ENCODE peak calls at places on chromosomes 3 and 15, in six cellular contexts. L, Y, A, P, F and U are unnamed samples. For H3K4me1, the result is how much of the 10 kb centered on the place peaks cover.

GRCh38 chr15:65343374-65343981 is 34.3 kb downstream of the IGDCC3 start:
- DNase-seq in L (no peak), Y (no peak), A (no peak), P (no peak), F (no peak), U (no peak)

GRCh38 chr3:159139326-159139725 is 337.5 kb downstream of the MFSD1 start:
- DNase-seq in L (no peak), Y (no peak), A (no peak), P (no peak), F (no peak), U (no peak)

GRCh38 chr3:22319446-22319845 is 568.4 kb upstream of the ZNF385D start:
- DNase-seq in L (no peak), Y (no peak), A (no peak), P (no peak), F (no peak), U (no peak)

GRCh38 chr3:128330301-128330845 is 136.3 kb downstream of the DNAJB8 start:
- DNase-seq in L (no peak), Y (no peak), A (no peak), P (no peak), F (no peak), U (no peak)

GRCh38 chr3:54862526-54862925 is 65.3 kb downstream of the LRTM1 start:
- DNase-seq in L (no peak), Y (no peak), A (no peak), P (no peak), F (no peak), U (no peak)

GRCh38 chr15:62163847-62164499 is 1.1 kb downstream of the C2CD4B start:
- DNase-seq in L (no peak), Y (no peak), A (peak), P (no peak), F (no peak), U (no peak)

GRCh38 chr3:141921316-141921715 is 44.9 kb downstream of the ATP1B3 start:
- DNase-seq in L (no peak), Y (no peak), A (no peak), P (no peak), F (no peak), U (no peak)

GRCh38 chr3:147008886-147009285 is 397.5 kb downstream of the ZIC4 start:
- DNase-seq in L (no peak), Y (no peak), A (no peak), P (no peak), F (no peak), U (no peak)

GRCh38 chr3:21876742-21877141 is 125.7 kb upstream of the ZNF385D start:
- DNase-seq in L (no peak), Y (no peak), A (no peak), P (no peak), F (no peak), U (no peak)

GRCh38 chr15:71680079-71680461 is 130.3 kb upstream of the NR2E3 start:
- DNase-seq in L (no peak), Y (no peak), A (no peak), P (no peak), F (no peak), U (no peak)

GRCh38 chr15:58409861-58410260 is 21.9 kb upstream of the LIPC start:
- DNase-seq in L (no peak), Y (no peak), A (no peak), P (no peak), F (no peak), U (no peak)

DNA sequence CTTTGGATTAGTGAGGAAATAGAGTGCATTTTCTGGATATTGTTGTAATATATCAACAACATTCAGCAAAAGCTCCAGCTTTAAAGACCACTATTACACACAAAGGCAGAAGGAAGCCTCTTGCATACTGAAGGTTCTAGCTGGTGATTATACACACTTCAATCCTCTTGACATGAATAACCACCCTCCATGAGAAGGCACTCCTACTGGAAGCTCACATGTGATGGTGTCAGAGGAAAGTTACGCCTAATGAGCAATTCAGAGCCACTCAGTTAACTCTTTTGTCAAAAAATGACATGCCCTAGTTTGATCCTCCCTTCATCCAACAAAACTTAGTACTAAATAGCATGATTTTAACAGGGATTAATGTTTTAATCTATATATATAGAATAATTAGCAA is 124.6 kb upstream of the LYSMD4 start:
- DNase-seq in L (no peak), Y (no peak), A (no peak), P (no peak), F (no peak), U (no peak)
- H3K4me1 ChIP-seq in L (under half), Y (under half), A (under half), P (under half), F (under half), U (under half)

DNA sequence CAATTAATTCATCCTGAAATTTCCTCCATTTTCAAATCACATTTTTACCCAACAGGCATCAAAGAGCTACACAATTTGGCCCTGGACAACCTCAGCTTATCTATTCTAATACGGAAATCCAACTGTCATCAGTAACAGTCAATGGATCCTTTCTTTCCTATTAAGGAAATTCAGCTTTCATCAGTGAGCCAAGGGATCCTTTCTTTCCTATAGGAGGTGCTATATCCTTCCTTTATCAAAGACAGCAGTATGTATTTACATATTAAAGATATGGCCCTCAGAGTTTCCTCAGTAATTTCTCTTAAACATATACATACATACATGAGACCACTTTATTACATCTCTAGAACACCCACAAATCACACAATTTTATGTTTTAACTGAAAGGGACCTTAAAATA is 10.1 kb downstream of the DHX36 start:
- DNase-seq in L (no peak), Y (no peak), A (no peak), P (no peak), F (no peak), U (no peak)
- H3K4me3 ChIP-seq in L (no peak), Y (no peak), A (no peak), P (no peak), F (no peak), U (no peak)

GRCh38 chr3:122513386-122514122 is 1.2 kb downstream of the KPNA1 start:
- DNase-seq in L (no peak), Y (no peak), A (no peak), P (no peak), F (no peak), U (no peak)
- H3K27ac ChIP-seq in L (no peak), Y (peak), A (peak), P (peak), F (peak), U (peak)

DNA sequence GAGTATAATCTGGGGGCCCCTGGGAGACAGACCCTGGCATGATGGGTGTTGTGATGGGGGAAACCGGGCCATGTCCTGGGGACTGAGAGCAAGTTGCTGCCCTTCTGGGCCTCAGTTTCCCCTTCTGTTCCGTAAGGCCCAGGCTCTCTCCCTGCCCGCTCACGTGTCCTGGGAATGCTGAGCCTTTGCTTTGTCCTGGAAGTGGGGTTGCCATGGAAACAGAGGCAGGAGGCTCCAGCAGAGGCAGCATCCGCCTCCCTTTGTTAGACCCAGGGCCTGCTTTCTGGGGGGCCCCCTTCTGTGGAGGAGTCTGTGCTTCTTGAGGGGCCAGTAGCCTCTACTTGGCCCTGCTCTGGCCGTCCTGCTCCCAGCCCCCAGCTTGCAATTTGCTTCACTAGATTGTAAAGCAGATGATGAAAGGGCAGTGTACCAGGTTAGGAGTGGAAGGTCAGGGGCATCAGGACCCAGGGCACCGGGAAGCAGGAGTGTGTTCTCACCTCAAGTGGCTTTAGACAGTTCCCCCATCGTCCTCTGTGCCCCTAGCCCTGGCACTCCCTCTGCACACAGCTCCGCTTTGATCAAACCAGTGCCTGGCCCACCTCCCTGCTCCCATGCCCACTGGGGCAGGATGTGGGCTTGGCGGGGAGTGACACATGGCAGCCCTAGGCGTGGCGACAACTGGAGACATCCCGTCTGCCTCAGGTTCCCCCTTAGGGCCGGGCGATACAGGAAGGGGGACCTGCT is 105.6 kb downstream of the FBLN2 start:
- DNase-seq in L (no peak), Y (peak), A (no peak), P (peak), F (peak), U (peak)
- H3K4me1 ChIP-seq in L (under half), Y (under half), A (under half), P (under half), F (under half), U (under half)

GRCh38 chr15:52021128-52021671 is 2.2 kb downstream of the MAPK6 start:
- DNase-seq in L (no peak), Y (peak), A (peak), P (peak), F (no peak), U (peak)

GRCh38 chr15:52019394-52020252 is 604 bp downstream of the MAPK6 start:
- DNase-seq in L (no peak), Y (peak), A (peak), P (peak), F (peak), U (peak)

GRCh38 chr15:52020253-52021085 is 1.4 kb downstream of the MAPK6 start:
- DNase-seq in L (no peak), Y (no peak), A (no peak), P (no peak), F (no peak), U (no peak)

GRCh38 chr15:52018693-52019393 is at the start of gene MAPK6:
- DNase-seq in L (peak), Y (peak), A (peak), P (peak), F (peak), U (peak)

GRCh38 chr15:52018244-52018643 is 775 bp upstream of the MAPK6 start:
- DNase-seq in L (no peak), Y (no peak), A (no peak), P (no peak), F (no peak), U (no peak)
- H3K4me3 ChIP-seq in L (no peak), Y (peak), A (no peak), P (peak), F (peak), U (peak)

GRCh38 chr3:66113542-66113941 is 74.8 kb upstream of the MAGI1 start:
- DNase-seq in L (no peak), Y (no peak), A (no peak), P (no peak), F (no peak), U (no peak)

GRCh38 chr3:66121288-66121687 is 82.6 kb upstream of the MAGI1 start:
- DNase-seq in L (no peak), Y (no peak), A (no peak), P (no peak), F (no peak), U (no peak)

GRCh38 chr3:66110840-66111239 is 72.1 kb upstream of the MAGI1 start:
- DNase-seq in L (no peak), Y (no peak), A (peak), P (no peak), F (no peak), U (no peak)

DNA sequence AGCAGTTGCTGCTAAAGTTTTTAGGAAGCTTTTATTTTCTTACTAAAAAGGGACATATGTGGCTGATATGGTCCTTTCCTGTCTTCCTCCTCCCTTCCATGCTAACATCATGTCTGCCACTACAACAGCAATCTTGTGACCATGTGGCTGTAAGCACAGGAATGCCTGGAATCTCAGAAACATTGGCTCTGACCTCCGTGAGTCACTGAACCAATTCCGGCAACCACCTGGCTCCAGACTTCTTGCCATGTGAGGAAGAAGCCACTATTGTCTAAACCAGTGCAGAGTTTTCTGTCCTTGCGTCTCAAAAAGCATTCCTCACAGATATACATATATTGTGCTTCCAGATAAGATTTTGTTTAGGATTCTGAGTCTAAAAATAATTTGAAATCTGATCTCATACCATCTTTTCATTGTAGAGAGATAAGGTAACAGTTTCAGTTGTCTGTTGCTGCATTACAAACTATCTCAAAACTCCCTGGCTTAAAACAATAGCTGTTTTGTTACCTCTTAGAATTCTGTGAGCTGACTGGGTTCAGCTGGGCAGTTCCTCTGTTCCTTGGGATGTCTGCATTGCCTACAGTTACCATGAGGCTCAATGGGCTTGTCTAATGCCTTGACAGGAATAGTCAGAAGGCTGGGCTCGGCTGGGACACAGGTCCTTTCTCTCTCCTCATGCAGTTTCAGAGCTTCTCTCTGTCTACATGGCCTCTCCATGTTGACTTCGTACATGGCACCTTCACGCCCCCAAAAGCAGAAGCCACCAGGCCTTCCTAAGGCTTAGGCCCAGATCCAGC is 77.3 kb upstream of the MAGI1 start:
- DNase-seq in L (peak), Y (no peak), A (peak), P (no peak), F (peak), U (no peak)
- H3K27ac ChIP-seq in L (no peak), Y (no peak), A (peak), P (no peak), F (peak), U (no peak)

DNA sequence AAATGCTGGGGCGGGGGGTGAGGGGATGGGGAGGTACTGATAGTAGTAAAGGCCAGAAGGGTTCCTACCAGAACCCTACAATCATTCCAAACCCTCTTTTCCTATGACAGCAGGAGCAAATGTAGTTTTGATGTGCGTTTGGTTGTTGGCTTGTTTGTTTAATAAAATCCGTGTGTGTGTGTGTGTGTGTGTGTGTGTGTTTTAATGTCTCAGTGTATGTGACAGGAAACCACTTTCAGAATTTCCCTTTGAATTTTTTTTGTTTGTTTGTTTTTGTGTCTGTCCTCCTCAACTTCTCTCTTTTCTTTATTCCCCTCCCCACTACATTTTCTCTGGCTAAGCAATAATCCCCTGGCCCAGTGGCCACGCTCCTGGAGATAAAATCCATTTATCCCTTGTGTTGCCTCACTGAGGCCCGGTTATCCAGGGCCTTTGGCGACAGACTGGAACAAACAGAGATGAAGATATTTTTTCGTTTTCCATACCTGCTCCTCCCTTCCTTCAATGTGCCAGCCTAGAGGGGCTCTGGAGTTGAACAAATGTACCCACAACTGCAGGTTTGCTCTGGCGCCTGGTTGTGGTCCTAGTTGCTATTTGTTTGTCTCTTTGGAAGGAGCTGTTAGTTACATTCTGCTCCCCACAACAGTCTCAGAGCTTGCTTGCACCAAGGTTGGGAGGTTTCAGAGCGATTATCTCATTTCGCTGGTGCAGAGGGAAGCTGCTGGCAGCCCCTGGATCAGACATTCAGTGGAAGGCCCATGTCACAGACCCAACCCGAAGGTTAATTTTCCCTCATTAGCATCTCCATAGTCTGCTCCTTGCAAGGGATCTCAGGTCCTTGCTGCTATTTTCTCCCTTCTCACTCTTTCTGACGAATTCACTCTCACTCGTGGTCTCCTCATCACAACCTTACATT is 17.9 kb downstream of the NR2F2 start:
- DNase-seq in L (no peak), Y (no peak), A (no peak), P (no peak), F (no peak), U (no peak)
- H3K4me1 ChIP-seq in L (under half), Y (under half), A (under half), P (under half), F (under half), U (under half)

GRCh38 chr3:152385761-152386160 is 117.0 kb downstream of the MBNL1 start:
- DNase-seq in L (no peak), Y (no peak), A (no peak), P (no peak), F (no peak), U (no peak)

GRCh38 chr3:152384412-152384811 is 115.7 kb downstream of the MBNL1 start:
- DNase-seq in L (no peak), Y (no peak), A (no peak), P (no peak), F (no peak), U (no peak)

GRCh38 chr3:152381881-152382295 is 113.2 kb downstream of the MBNL1 start:
- DNase-seq in L (no peak), Y (no peak), A (no peak), P (no peak), F (no peak), U (no peak)

GRCh38 chr3:152382312-152383135 is 113.8 kb downstream of the MBNL1 start:
- DNase-seq in L (no peak), Y (no peak), A (no peak), P (no peak), F (no peak), U (no peak)

GRCh38 chr3:152383136-152383606 is 114.4 kb downstream of the MBNL1 start:
- DNase-seq in L (no peak), Y (no peak), A (no peak), P (no peak), F (no peak), U (no peak)
- H3K4me3 ChIP-seq in L (no peak), Y (no peak), A (no peak), P (no peak), F (peak), U (no peak)

GRCh38 chr15:94965593-94965992 is 734.2 kb downstream of the MCTP2 start:
- DNase-seq in L (no peak), Y (no peak), A (no peak), P (no peak), F (no peak), U (no peak)

GRCh38 chr15:94970831-94971230 is 739.5 kb downstream of the MCTP2 start:
- DNase-seq in L (no peak), Y (no peak), A (no peak), P (no peak), F (no peak), U (no peak)

GRCh38 chr15:94968133-94968532 is 736.8 kb downstream of the MCTP2 start:
- DNase-seq in L (no peak), Y (no peak), A (no peak), P (no peak), F (no peak), U (no peak)

GRCh38 chr15:94972314-94972713 is 741.0 kb downstream of the MCTP2 start:
- DNase-seq in L (no peak), Y (no peak), A (no peak), P (no peak), F (no peak), U (no peak)

DNA sequence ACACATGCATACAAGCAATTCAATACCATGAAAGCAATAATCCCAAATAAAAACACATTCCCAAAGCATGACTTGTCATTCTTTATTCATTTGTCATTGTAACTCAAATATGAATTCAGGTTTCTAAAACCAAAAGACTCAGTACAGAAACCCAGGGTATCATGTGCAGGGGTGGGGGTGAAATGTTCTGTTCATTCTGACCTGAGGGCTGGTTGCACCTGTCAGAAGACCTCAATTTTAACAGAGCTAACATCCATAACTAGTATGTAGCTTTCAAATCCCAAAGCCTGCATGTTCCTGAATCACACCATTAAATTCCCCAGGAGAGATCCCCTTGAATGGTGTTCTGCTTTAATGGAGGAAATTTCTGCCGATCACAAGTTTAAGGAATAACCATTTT is 738.7 kb downstream of the MCTP2 start:
- DNase-seq in L (no peak), Y (no peak), A (no peak), P (no peak), F (no peak), U (no peak)
- H3K27ac ChIP-seq in L (no peak), Y (no peak), A (no peak), P (no peak), F (no peak), U (no peak)